ENCODE peak calls at places on chromosomes 1 and 21, in nine cellular contexts. J, H, W, I, L, Q, N, U and S are unnamed samples.
A peak's percentile ranks its signal among the peaks of the same experiment; 100 is the strongest.

GRCh38 chr21:36068748-36069398 is 951 bp upstream of the CBR1 start:
- DNase-seq in H (no peak), L (no peak), N (no peak), I (no peak), W (no peak), J (no peak), Q (no peak), U (no peak), S (no peak)

GRCh38 chr1:208349679-208350330 is 105.6 kb upstream of the PLXNA2 start:
- DNase-seq in N (no peak), I (no peak), H (no peak), Q (no peak), J (no peak), W (peak; percentile 2), L (no peak), U (no peak), S (no peak)

GRCh38 chr21:42218836-42219605 is at the start of gene ABCG1:
- DNase-seq in L (peak; percentile 62), I (peak; percentile 13), W (no peak), J (peak; percentile 71), N (no peak), U (peak; percentile 67), H (no peak), Q (peak; percentile 76), S (peak; percentile 59)

GRCh38 chr1:173717238-173717637 is 2.5 kb downstream of the KLHL20 start:
- DNase-seq in Q (no peak), I (no peak), W (no peak), H (no peak), N (no peak), U (no peak), J (no peak), L (no peak), S (no peak)

GRCh38 chr1:89261926-89262540 is 10.6 kb downstream of the GBP5 start:
- DNase-seq in U (no peak), W (no peak), J (peak; percentile 55), I (no peak), N (no peak), H (no peak), L (no peak), Q (no peak), S (no peak)

GRCh38 chr1:227805606-227806197 is 9.8 kb upstream of the PRSS38 start:
- DNase-seq in U (no peak), N (no peak), Q (no peak), I (peak; percentile 96), H (no peak), L (no peak), J (no peak), W (no peak), S (no peak)

GRCh38 chr21:41894922-41895557 is 15.9 kb upstream of the PRDM15 start:
- DNase-seq in L (no peak), N (no peak), H (no peak), W (no peak), Q (no peak), U (no peak), J (no peak), I (peak; percentile 20), S (no peak)

GRCh38 chr1:202005958-202006357 is 4.4 kb upstream of the ELF3 start:
- DNase-seq in Q (peak; percentile 45), N (no peak), J (no peak), W (no peak), I (peak; percentile 64), U (no peak), H (no peak), L (no peak), S (peak; percentile 64)

GRCh38 chr1:36342426-36343185 is 19.2 kb upstream of the EVA1B start:
- DNase-seq in W (no peak), J (peak; percentile 52), U (no peak), H (no peak), N (no peak), Q (no peak), L (peak; percentile 58), I (peak; percentile 89), S (peak; percentile 39)

GRCh38 chr1:155226188-155226909 is 17.9 kb downstream of the MTX1 start:
- DNase-seq in L (peak; percentile 78), N (peak; percentile 97), U (peak; percentile 90), I (peak; percentile 86), W (peak; percentile 48), J (peak; percentile 57), H (peak; percentile 75), Q (peak; percentile 74), S (peak; percentile 61)

GRCh38 chr1:175287377-175287776 is 94.8 kb upstream of the KIAA0040 start:
- DNase-seq in L (no peak), W (no peak), I (no peak), H (no peak), Q (no peak), J (no peak), N (no peak), U (no peak), S (no peak)

GRCh38 chr1:10973552-10973951 is 38.9 kb upstream of the TARDBP start:
- DNase-seq in Q (no peak), W (no peak), H (no peak), N (no peak), U (no peak), L (no peak), J (no peak), I (peak; percentile 90), S (no peak)

GRCh38 chr1:22592051-22592450 is 28.8 kb downstream of the EPHA8 start:
- DNase-seq in U (no peak), N (no peak), I (no peak), W (no peak), H (no peak), Q (no peak), J (no peak), L (no peak), S (no peak)

GRCh38 chr1:66292944-66293343 is 241.0 kb upstream of the SGIP1 start:
- DNase-seq in U (no peak), N (no peak), W (peak; percentile 21), I (peak; percentile 58), J (no peak), Q (no peak), H (no peak), L (peak; percentile 39), S (no peak)

GRCh38 chr1:209926045-209926444 is 12.0 kb upstream of the SYT14 start:
- DNase-seq in H (no peak), Q (no peak), L (no peak), W (no peak), I (peak; percentile 83), J (no peak), N (no peak), U (no peak), S (no peak)

GRCh38 chr1:163535807-163536206 is 214.1 kb downstream of the NUF2 start:
- DNase-seq in H (no peak), U (no peak), L (no peak), J (no peak), Q (peak; percentile 31), N (no peak), I (peak; percentile 77), W (no peak), S (no peak)

GRCh38 chr21:34822957-34823356 is 154.2 kb downstream of the CLIC6 start:
- DNase-seq in H (no peak), N (no peak), U (no peak), J (no peak), W (no peak), I (no peak), L (no peak), Q (no peak), S (no peak)

GRCh38 chr1:151377150-151377884 is 4.8 kb upstream of the SELENBP1 start:
- DNase-seq in N (no peak), I (no peak), L (no peak), W (no peak), J (no peak), Q (no peak), H (no peak), U (no peak), S (no peak)

GRCh38 chr1:110708968-110709367 is 34.2 kb upstream of the KCNA3 start:
- DNase-seq in I (no peak), H (no peak), L (no peak), Q (no peak), W (no peak), U (no peak), J (no peak), N (no peak), S (no peak)

GRCh38 chr21:37292946-37293345 is 25.8 kb upstream of the VPS26C start:
- DNase-seq in L (no peak), W (no peak), N (no peak), Q (no peak), H (no peak), U (no peak), J (no peak), I (peak; percentile 12), S (no peak)

GRCh38 chr1:115188680-115189395 is 99.5 kb upstream of the TSPAN2 start:
- DNase-seq in J (no peak), I (no peak), W (no peak), L (no peak), Q (no peak), H (no peak), N (peak; percentile 42), U (no peak), S (no peak)

GRCh38 chr1:161367684-161368398 is at the start of gene CFAP126:
- DNase-seq in W (peak; percentile 19), N (no peak), U (peak; percentile 84), J (peak; percentile 74), H (no peak), Q (peak; percentile 65), I (peak; percentile 42), L (peak; percentile 88), S (peak; percentile 37)

GRCh38 chr1:228804640-228805413 is 69.5 kb downstream of the RHOU start:
- DNase-seq in L (no peak), N (peak; percentile 72), W (no peak), U (no peak), I (no peak), J (no peak), H (no peak), Q (no peak), S (no peak)

GRCh38 chr1:116515702-116516101 is 55.1 kb downstream of the CD58 start:
- DNase-seq in J (no peak), I (no peak), U (peak; percentile 65), H (peak; percentile 77), L (no peak), Q (no peak), N (no peak), W (no peak), S (no peak)

GRCh38 chr1:235011064-235011598 is 117.5 kb downstream of the TOMM20 start:
- DNase-seq in L (no peak), U (peak; percentile 85), I (no peak), Q (no peak), W (no peak), N (no peak), J (no peak), H (peak; percentile 90), S (no peak)

GRCh38 chr1:231693361-231694080 is 66.9 kb downstream of the DISC1 start:
- DNase-seq in U (no peak), L (no peak), J (no peak), H (no peak), N (no peak), I (no peak), Q (no peak), W (no peak), S (no peak)

GRCh38 chr1:73914994-73915393 is 283.0 kb downstream of the LRRIQ3 start:
- DNase-seq in U (no peak), W (no peak), Q (no peak), I (no peak), N (no peak), L (no peak), H (no peak), J (no peak), S (no peak)

GRCh38 chr21:45427331-45428271 is 22.6 kb downstream of the COL18A1 start:
- DNase-seq in N (no peak), L (peak; percentile 76), J (no peak), Q (no peak), W (no peak), H (no peak), I (peak; percentile 96), U (peak; percentile 28), S (peak; percentile 53)

GRCh38 chr1:52190500-52191252 is 48.8 kb downstream of the ZFYVE9 start:
- DNase-seq in N (no peak), L (no peak), Q (no peak), H (no peak), I (peak; percentile 13), U (no peak), W (no peak), J (no peak), S (no peak)

GRCh38 chr1:30414851-30415165 is 308.6 kb downstream of the MATN1 start:
- DNase-seq in U (no peak), N (peak; percentile 79), H (no peak), J (no peak), L (no peak), I (no peak), W (no peak), Q (no peak), S (no peak)

GRCh38 chr1:225946803-225947202 is 5.8 kb upstream of the LEFTY2 start:
- DNase-seq in Q (no peak), J (no peak), N (no peak), W (no peak), H (no peak), I (no peak), U (no peak), L (no peak), S (no peak)